ENCODE peak calls at places on chromosomes 4 and X, in six cellular contexts. T, S, W, Y, P and N are unnamed samples.

GRCh38 chr4:154014401-154015105 is 225.7 kb upstream of the SFRP2 start:
- DNase-seq in T (no peak), S (no peak), W (no peak), Y (no peak), P (no peak), N (no peak)

GRCh38 chrX:12113321-12113720 is 25.0 kb upstream of the FRMPD4 start:
- DNase-seq in T (peak), S (no peak), W (no peak), Y (no peak), P (no peak), N (no peak)

GRCh38 chrX:5425119-5425518 is 803.5 kb downstream of the NLGN4X start:
- DNase-seq in T (no peak), S (no peak), W (no peak), Y (no peak), P (no peak), N (no peak)

GRCh38 chr4:125390126-125390525 is 75.4 kb downstream of the FAT4 start:
- DNase-seq in T (peak), S (no peak), W (no peak), Y (no peak), P (no peak), N (no peak)

GRCh38 chr4:141133146-141134006 is at the start of gene RNF150:
- DNase-seq in T (peak), S (peak), W (peak), Y (peak), P (peak), N (no peak)

GRCh38 chr4:8033067-8033755 is 93.5 kb upstream of the AFAP1 start:
- DNase-seq in T (no peak), S (no peak), W (no peak), Y (no peak), P (no peak), N (no peak)

GRCh38 chrX:57929373-57929772 is 19.1 kb upstream of the ZXDA start:
- DNase-seq in T (peak), S (no peak), W (no peak), Y (peak), P (no peak), N (no peak)

GRCh38 chrX:40759374-40759773 is 24.0 kb upstream of the MED14 start:
- DNase-seq in T (no peak), S (no peak), W (no peak), Y (no peak), P (no peak), N (no peak)

GRCh38 chr4:73869130-73870055 is at the start of gene CXCL1:
- DNase-seq in T (peak), S (peak), W (peak), Y (peak), P (peak), N (peak)

GRCh38 chr4:73865697-73866096 is 3.5 kb upstream of the CXCL1 start:
- DNase-seq in T (no peak), S (no peak), W (no peak), Y (no peak), P (no peak), N (no peak)

GRCh38 chr4:73866236-73866635 is 3.0 kb upstream of the CXCL1 start:
- DNase-seq in T (peak), S (no peak), W (no peak), Y (no peak), P (no peak), N (no peak)

GRCh38 chr4:73868206-73869129 is 725 bp upstream of the CXCL1 start:
- DNase-seq in T (peak), S (no peak), W (no peak), Y (no peak), P (no peak), N (no peak)

DNA sequence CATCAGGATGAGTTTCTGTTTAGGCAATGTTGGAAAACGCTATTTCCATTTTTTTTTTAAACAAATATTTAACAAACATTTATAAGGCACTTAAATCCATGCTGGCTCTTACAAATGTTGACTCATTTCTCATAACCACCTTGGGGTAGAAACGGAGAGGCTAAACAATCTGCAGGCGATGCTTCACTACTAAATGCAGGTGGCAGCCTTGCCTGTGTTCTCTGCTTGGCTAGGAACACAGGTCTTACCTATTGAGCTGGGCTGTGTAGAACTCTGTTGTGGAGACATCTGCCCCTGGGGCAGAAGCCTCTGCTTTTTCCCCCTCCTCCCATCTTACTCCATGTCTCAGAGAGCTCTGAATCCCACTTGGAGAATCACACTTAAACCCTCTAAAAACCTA is 1.4 kb upstream of the CXCL1 start:
- DNase-seq in T (peak), S (peak), W (no peak), Y (no peak), P (no peak), N (no peak)
- TF ChIP-seq CTCF in T (peak), S (no peak), W (no peak), Y (no peak), P (no peak), N (no peak)

DNA sequence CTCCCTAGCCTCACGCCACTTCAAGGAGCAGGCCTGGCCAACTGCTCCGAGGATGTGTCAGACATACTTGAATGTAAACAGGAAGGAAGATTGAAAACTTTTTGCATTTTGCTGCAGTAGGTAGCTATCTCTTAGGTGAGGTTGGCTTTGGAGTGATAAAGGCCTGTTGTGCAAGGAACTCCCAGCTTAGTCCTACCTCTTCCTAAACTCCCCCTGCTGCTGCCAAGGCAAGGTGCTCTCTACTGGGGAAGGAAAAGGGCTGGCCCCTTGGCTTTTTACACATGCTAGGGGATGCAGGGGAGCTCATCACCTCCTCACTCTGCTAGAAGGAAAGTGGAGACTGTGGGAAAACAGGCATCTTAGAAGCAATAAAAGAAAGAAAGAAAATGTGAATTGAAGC is 10.7 kb upstream of the BRS3 start:
- DNase-seq in T (no peak), S (no peak), W (no peak), Y (no peak), P (no peak), N (no peak)
- TF ChIP-seq CTCF in T (no peak), S (no peak), W (no peak), Y (no peak), P (no peak), N (no peak)

GRCh38 chr4:11106190-11106589 is 322.5 kb downstream of the HS3ST1 start:
- DNase-seq in T (peak), S (no peak), W (no peak), Y (no peak), P (no peak), N (no peak)
- TF ChIP-seq CTCF in T (no peak), S (no peak), W (no peak), Y (no peak), P (no peak), N (no peak)

DNA sequence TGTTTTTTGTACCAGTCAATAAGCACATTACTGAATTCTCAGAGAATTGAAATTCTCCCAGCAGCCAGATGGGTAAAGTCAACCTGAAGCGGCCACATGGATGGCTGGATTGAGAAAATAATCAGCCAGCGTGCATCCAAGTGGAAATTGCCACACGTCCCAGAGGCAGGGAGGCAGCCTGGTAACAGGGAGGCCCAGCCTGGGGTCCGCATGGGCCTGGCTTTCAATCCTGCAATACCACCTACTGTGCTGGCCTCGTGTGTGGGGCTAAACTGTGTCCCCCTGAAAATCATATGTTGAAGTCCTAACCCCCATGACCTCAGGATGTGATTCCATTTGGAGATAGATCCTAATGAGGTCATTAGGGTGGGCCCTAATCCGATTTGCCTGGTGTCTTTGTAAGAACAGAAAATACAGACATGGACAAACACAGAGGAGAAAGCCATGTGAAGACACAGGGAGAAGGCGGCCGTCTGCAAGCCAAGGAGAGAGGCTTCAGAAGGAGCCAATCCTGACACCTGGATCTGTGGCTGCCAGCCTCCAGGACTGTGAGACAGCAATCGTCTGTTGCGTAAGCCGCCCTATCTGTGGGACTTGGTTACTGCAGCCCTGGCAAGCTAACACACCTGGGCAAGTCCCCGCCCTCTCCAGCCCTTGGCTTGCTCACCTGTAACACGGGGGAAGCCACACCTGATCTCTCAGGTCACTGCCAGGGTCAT is 90.3 kb downstream of the JAKMIP1 start:
- DNase-seq in T (peak), S (no peak), W (no peak), Y (peak), P (no peak), N (no peak)
- TF ChIP-seq CTCF in T (peak), S (peak), W (no peak), Y (peak), P (peak), N (no peak)

DNA sequence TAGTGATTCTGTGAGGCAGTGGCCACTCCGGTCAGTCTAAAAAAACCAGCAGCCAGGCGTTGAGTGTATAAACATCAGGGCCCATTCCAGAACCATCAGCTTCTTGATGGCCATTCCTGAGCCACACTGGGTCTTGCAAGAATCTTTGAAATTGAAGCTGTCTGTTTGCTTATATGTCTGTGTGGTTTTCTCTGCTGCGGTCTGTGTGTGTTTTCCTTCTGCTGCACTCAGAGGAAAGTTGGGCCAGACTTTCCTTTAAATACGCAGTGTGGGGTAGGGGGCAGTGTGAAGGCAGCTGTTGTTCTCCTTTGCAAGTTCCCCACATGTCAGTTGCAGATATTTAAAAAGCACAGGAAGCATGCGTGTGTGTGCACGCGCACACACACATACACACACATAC is 32.2 kb downstream of the CCKAR start:
- DNase-seq in T (no peak), S (no peak), W (no peak), Y (no peak), P (no peak), N (no peak)
- TF ChIP-seq CTCF in T (no peak), S (no peak), W (no peak), Y (no peak), P (no peak), N (no peak)

GRCh38 chrX:78934866-78935265 is 10.3 kb upstream of the P2RY10 start:
- DNase-seq in T (no peak), S (no peak), W (no peak), Y (no peak), P (no peak), N (no peak)
- TF ChIP-seq CTCF in T (no peak), S (no peak), W (no peak), Y (no peak), P (no peak), N (no peak)